ENCODE peak calls at places on chromosomes 3 and 15, in six cellular contexts. G, P, L, N, J and D are unnamed samples.

GRCh38 chr3:107413264-107413663 is 36.0 kb downstream of the CCDC54 start:
- DNase-seq in G (no peak), P (no peak), L (no peak), N (no peak), J (no peak), D (no peak)

GRCh38 chr3:160163259-160163878 is 61.9 kb upstream of the C3orf80 start:
- DNase-seq in G (no peak), P (peak; percentile 23), L (peak; percentile 56), N (no peak), J (no peak), D (no peak)

GRCh38 chr3:60743631-60744164 is 507.6 kb downstream of the FHIT start:
- DNase-seq in G (no peak), P (no peak), L (peak; percentile 62), N (no peak), J (no peak), D (no peak)

GRCh38 chr3:71803248-71803647 is 18.3 kb upstream of the PROK2 start:
- DNase-seq in G (no peak), P (no peak), L (no peak), N (no peak), J (no peak), D (no peak)

GRCh38 chr3:55875137-55875536 is 388.0 kb upstream of the WNT5A start:
- DNase-seq in G (no peak), P (no peak), L (no peak), N (no peak), J (no peak), D (no peak)

GRCh38 chr3:152258448-152259302 is 10.1 kb upstream of the MBNL1 start:
- DNase-seq in G (peak; percentile 54), P (peak; percentile 72), L (no peak), N (peak; percentile 50), J (peak; percentile 98), D (peak; percentile 19)

GRCh38 chr3:31575448-31575847 is 42.7 kb downstream of the STT3B start:
- DNase-seq in G (no peak), P (no peak), L (no peak), N (no peak), J (no peak), D (no peak)

GRCh38 chr3:24545917-24546316 is 51.3 kb upstream of the THRB start:
- DNase-seq in G (peak; percentile 69), P (no peak), L (no peak), N (peak; percentile 60), J (peak; percentile 44), D (no peak)

GRCh38 chr3:188036375-188036985 is 117.5 kb upstream of the LPP start:
- DNase-seq in G (no peak), P (no peak), L (no peak), N (peak; percentile 82), J (no peak), D (no peak)

GRCh38 chr15:78302579-78302978 is 3.2 kb upstream of the SKIC8 start:
- DNase-seq in G (no peak), P (no peak), L (no peak), N (no peak), J (peak; percentile 54), D (no peak)

GRCh38 chr3:143814358-143814968 is 33.8 kb downstream of the SLC9A9 start:
- DNase-seq in G (peak; percentile 42), P (no peak), L (no peak), N (no peak), J (no peak), D (no peak)

GRCh38 chr3:81962396-81962795 is 201.0 kb upstream of the GBE1 start:
- DNase-seq in G (no peak), P (no peak), L (no peak), N (no peak), J (no peak), D (no peak)

GRCh38 chr15:23397779-23398178 is 43.2 kb downstream of the GOLGA8S start:
- DNase-seq in G (peak; percentile 73), P (no peak), L (no peak), N (no peak), J (no peak), D (no peak)

GRCh38 chr3:186361612-186362408 is at the start of gene DGKG:
- DNase-seq in G (peak; percentile 80), P (no peak), L (no peak), N (peak; percentile 44), J (no peak), D (peak; percentile 46)

GRCh38 chr3:127671523-127672428 is 976 bp upstream of the ABTB1 start:
- DNase-seq in G (peak; percentile 67), P (no peak), L (no peak), N (no peak), J (no peak), D (no peak)

GRCh38 chr3:65659396-65659795 is 379.3 kb downstream of the MAGI1 start:
- DNase-seq in G (no peak), P (no peak), L (no peak), N (no peak), J (no peak), D (no peak)

GRCh38 chr3:111761309-111761795 is 97.7 kb upstream of the PHLDB2 start:
- DNase-seq in G (no peak), P (peak; percentile 41), L (no peak), N (no peak), J (peak; percentile 29), D (no peak)

GRCh38 chr3:45064512-45065372 is 38.6 kb downstream of the CLEC3B start:
- DNase-seq in G (no peak), P (no peak), L (no peak), N (no peak), J (no peak), D (no peak)

GRCh38 chr3:43166406-43166805 is 60.5 kb upstream of the POMGNT2 start:
- DNase-seq in G (no peak), P (no peak), L (no peak), N (no peak), J (no peak), D (no peak)